ENCODE peak calls at places on chromosomes 3 and 15, in four cellular contexts. One of them, this sample, is unnamed.

GRCh38 chr3:127680146-127680661 is 7.5 kb downstream of the ABTB1 start:
- DNase-seq in WTC11: peak; percentile 7
- DNase-seq in HepG2: no peak
- DNase-seq in K562: no peak
- DNase-seq in this sample: no peak

GRCh38 chr3:167740961-167741587 is 5.6 kb downstream of the SERPINI1 start:
- DNase-seq in K562: peak; percentile 75
- DNase-seq in HepG2: peak; percentile 43
- DNase-seq in WTC11: peak; percentile 49
- DNase-seq in this sample: no peak

GRCh38 chr15:49238342-49238741 is 68.3 kb downstream of the GALK2 start:
- DNase-seq in HepG2: no peak
- DNase-seq in WTC11: no peak
- DNase-seq in K562: no peak
- DNase-seq in this sample: no peak

GRCh38 chr3:79973917-79974595 is 206.3 kb upstream of the ROBO1 start:
- DNase-seq in HepG2: no peak
- DNase-seq in WTC11: no peak
- DNase-seq in K562: no peak
- DNase-seq in this sample: no peak

GRCh38 chr15:48475600-48476395 is 144.6 kb downstream of the DUT start:
- DNase-seq in WTC11: no peak
- DNase-seq in K562: no peak
- DNase-seq in HepG2: no peak
- DNase-seq in this sample: no peak

GRCh38 chr3:68893600-68894239 is 38.6 kb downstream of the TAFA4 start:
- DNase-seq in HepG2: peak; percentile 18
- DNase-seq in K562: peak; percentile 36
- DNase-seq in WTC11: no peak
- DNase-seq in this sample: no peak

GRCh38 chr15:54518145-54518941 is 540.1 kb downstream of the UNC13C start:
- DNase-seq in HepG2: no peak
- DNase-seq in WTC11: no peak
- DNase-seq in K562: no peak
- DNase-seq in this sample: peak; percentile 36

GRCh38 chr3:74079961-74080562 is 455.3 kb upstream of the PDZRN3 start:
- DNase-seq in K562: no peak
- DNase-seq in HepG2: no peak
- DNase-seq in WTC11: no peak
- DNase-seq in this sample: no peak

GRCh38 chr3:169822091-169822490 is 9.4 kb upstream of the LRRC34 start:
- DNase-seq in WTC11: no peak
- DNase-seq in K562: no peak
- DNase-seq in HepG2: no peak
- DNase-seq in this sample: no peak

GRCh38 chr3:13852638-13853009 is 27.2 kb downstream of the WNT7A start:
- DNase-seq in K562: peak; percentile 18
- DNase-seq in WTC11: no peak
- DNase-seq in HepG2: no peak
- DNase-seq in this sample: no peak

GRCh38 chr15:91926871-91927270 is 73.4 kb downstream of the SLCO3A1 start:
- DNase-seq in K562: no peak
- DNase-seq in HepG2: no peak
- DNase-seq in WTC11: no peak
- DNase-seq in this sample: no peak

GRCh38 chr3:159664011-159664410 is 324.6 kb upstream of the IL12A start:
- DNase-seq in K562: no peak
- DNase-seq in HepG2: no peak
- DNase-seq in WTC11: no peak
- DNase-seq in this sample: no peak

GRCh38 chr15:39359736-39360135 is 221.1 kb upstream of the THBS1 start:
- DNase-seq in HepG2: no peak
- DNase-seq in WTC11: no peak
- DNase-seq in K562: no peak
- DNase-seq in this sample: no peak

GRCh38 chr15:41490355-41490754 is 3.3 kb upstream of the ITPKA start:
- DNase-seq in K562: peak; percentile 62
- DNase-seq in HepG2: peak; percentile 46
- DNase-seq in WTC11: no peak
- DNase-seq in this sample: peak; percentile 56

GRCh38 chr3:189132125-189132744 is 39.5 kb upstream of the TPRG1 start:
- DNase-seq in HepG2: peak; percentile 65
- DNase-seq in K562: no peak
- DNase-seq in WTC11: no peak
- DNase-seq in this sample: peak; percentile 9

GRCh38 chr3:102180291-102180931 is 254.4 kb upstream of the ZPLD1 start:
- DNase-seq in K562: no peak
- DNase-seq in WTC11: no peak
- DNase-seq in HepG2: no peak
- DNase-seq in this sample: no peak

GRCh38 chr15:35549567-35549966 is 3.6 kb upstream of the DPH6 start:
- DNase-seq in K562: peak; percentile 52
- DNase-seq in HepG2: no peak
- DNase-seq in WTC11: no peak
- DNase-seq in this sample: no peak

GRCh38 chr3:125194061-125194848 is 18.3 kb downstream of the SLC12A8 start:
- DNase-seq in K562: no peak
- DNase-seq in HepG2: no peak
- DNase-seq in WTC11: no peak
- DNase-seq in this sample: no peak

GRCh38 chr3:144229237-144229830 is 257.7 kb downstream of the DIPK2A start:
- DNase-seq in K562: no peak
- DNase-seq in HepG2: peak; percentile 6
- DNase-seq in WTC11: no peak
- DNase-seq in this sample: no peak

GRCh38 chr3:141782386-141782932 is 19.3 kb downstream of the GRK7 start:
- DNase-seq in K562: peak; percentile 23
- DNase-seq in HepG2: no peak
- DNase-seq in WTC11: no peak
- DNase-seq in this sample: no peak

GRCh38 chr3:23938657-23939056 is 6.4 kb upstream of the NR1D2 start:
- DNase-seq in HepG2: no peak
- DNase-seq in K562: peak; percentile 43
- DNase-seq in WTC11: no peak
- DNase-seq in this sample: no peak

GRCh38 chr3:38643090-38643489 is 6.4 kb downstream of the SCN5A start:
- DNase-seq in HepG2: no peak
- DNase-seq in WTC11: no peak
- DNase-seq in K562: no peak
- DNase-seq in this sample: no peak

GRCh38 chr15:86879250-86880229 is 799.9 kb downstream of the AGBL1 start:
- DNase-seq in HepG2: no peak
- DNase-seq in K562: no peak
- DNase-seq in WTC11: no peak
- DNase-seq in this sample: no peak

GRCh38 chr3:124497487-124497886 is 232.8 kb upstream of the UMPS start:
- DNase-seq in WTC11: no peak
- DNase-seq in K562: no peak
- DNase-seq in HepG2: no peak
- DNase-seq in this sample: no peak

GRCh38 chr15:43285609-43286037 is 18.9 kb upstream of the TGM5 start:
- DNase-seq in HepG2: peak; percentile 71
- DNase-seq in WTC11: peak; percentile 36
- DNase-seq in K562: peak; percentile 81
- DNase-seq in this sample: peak; percentile 42

GRCh38 chr15:99169769-99170311 is 65.0 kb downstream of the SYNM start:
- DNase-seq in WTC11: no peak
- DNase-seq in K562: no peak
- DNase-seq in HepG2: no peak
- DNase-seq in this sample: no peak

GRCh38 chr3:10223676-10224639 is 24.3 kb upstream of the TATDN2 start:
- DNase-seq in HepG2: peak; percentile 75
- DNase-seq in WTC11: no peak
- DNase-seq in K562: no peak
- DNase-seq in this sample: peak; percentile 75

DNA sequence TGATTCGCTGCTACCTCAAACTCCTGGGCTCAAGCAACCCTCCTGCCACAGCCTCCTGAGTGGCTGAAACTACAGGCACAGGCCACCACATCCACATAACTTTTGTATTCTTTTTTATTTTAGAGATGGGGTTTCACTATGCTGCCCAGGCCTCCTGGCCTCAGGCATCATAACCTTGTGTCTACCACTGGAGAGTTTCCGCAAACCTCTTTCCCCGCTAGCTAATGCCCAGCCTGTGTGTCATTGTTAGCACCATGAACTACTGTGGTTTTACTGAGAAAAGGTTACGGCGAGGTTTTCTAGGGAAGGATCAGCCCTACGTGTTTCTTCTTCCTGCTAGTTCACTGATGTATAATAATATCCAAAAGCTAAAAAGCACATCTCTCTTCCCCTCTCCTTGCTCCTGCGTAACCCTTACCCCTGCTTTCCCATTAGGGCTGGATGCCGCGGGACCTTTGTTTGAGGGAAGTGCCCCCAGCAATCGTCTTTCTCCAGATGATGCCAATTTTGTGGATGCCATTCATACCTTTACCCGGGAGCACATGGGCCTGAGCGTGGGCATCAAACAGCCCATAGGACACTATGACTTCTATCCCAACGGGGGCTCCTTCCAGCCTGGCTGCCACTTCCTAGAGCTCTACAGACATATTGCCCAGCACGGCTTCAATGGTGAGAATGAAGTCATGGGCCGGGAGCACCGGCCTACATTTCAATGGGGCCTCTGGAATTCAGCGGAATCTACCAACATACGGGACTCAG is 113.7 kb downstream of the LIPC start:
- DNase-seq in WTC11: no peak
- DNase-seq in K562: peak; percentile 70
- DNase-seq in HepG2: no peak
- DNase-seq in this sample: no peak
- TF ChIP-seq CBFB in WTC11: no peak
- TF ChIP-seq CBFB in K562: no peak
- TF ChIP-seq CBFB in HepG2: no peak
- TF ChIP-seq CBFB in this sample: no peak

DNA sequence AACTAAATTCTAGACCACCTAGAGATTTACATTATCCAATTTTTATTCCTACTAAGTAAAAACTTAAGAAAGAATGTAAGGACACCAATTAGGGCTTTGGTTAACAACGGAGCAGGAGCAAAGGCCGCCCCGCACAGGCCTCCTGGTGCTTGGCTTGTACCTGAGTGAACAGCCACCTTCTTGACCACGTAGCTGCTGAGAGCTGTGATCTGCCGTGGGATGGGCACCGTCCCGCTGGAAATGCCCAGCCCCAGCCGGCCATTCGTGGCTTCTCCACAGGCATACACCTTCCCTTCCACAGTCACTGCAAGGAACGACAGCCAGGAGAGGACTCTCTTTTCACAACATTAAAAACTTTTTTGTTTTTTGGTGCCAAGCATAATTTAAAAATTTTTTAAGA is 79.6 kb upstream of the OCA2 start:
- DNase-seq in HepG2: no peak
- DNase-seq in WTC11: no peak
- DNase-seq in K562: no peak
- DNase-seq in this sample: no peak
- TF ChIP-seq CBFB in HepG2: no peak
- TF ChIP-seq CBFB in WTC11: no peak
- TF ChIP-seq CBFB in K562: no peak
- TF ChIP-seq CBFB in this sample: no peak

DNA sequence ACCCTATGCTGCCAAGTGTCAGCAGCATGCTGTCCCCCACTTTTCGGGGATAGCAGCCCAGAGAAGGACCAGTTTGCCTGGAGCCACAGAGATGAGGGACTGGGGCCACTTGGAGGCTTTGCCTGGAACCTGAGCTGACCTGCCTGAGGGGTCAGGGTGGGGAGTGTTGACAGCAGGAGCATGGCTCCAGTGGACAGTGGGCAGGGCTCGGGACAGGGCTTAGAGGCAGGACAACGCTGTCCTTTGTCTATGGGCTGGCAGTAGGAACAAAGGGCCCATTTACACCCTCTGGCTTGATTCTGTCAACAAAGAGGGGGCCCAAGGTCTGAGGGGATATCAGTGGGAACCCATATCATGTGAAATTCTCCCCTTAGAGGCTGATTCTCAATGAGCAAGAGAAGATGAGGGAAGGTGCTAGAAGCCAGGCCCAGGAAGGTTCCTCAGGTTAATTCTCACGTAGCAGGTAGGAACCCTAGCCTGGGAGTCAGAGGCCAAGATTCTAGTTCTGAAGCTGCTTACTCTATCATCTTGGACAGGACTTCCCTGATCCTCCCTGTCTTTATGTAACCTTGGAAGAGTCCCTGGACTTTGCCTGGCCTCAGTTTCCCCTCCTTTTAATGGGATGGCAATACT is 29.7 kb upstream of the HHATL start:
- DNase-seq in HepG2: peak; percentile 96
- DNase-seq in WTC11: no peak
- DNase-seq in K562: no peak
- DNase-seq in this sample: no peak
- TF ChIP-seq CBFB in HepG2: peak; percentile 28
- TF ChIP-seq CBFB in WTC11: no peak
- TF ChIP-seq CBFB in K562: no peak
- TF ChIP-seq CBFB in this sample: no peak

GRCh38 chr15:25134546-25134945 is 179.8 kb downstream of the SNRPN start:
- DNase-seq in K562: no peak
- DNase-seq in HepG2: peak; percentile 0
- DNase-seq in WTC11: no peak
- DNase-seq in this sample: no peak

GRCh38 chr15:25136119-25136518 is 181.3 kb downstream of the SNRPN start:
- DNase-seq in K562: peak; percentile 3
- DNase-seq in WTC11: no peak
- DNase-seq in HepG2: peak; percentile 2
- DNase-seq in this sample: no peak

GRCh38 chr15:25137013-25137412 is 182.2 kb downstream of the SNRPN start:
- DNase-seq in WTC11: no peak
- DNase-seq in K562: no peak
- DNase-seq in HepG2: no peak
- DNase-seq in this sample: no peak

DNA sequence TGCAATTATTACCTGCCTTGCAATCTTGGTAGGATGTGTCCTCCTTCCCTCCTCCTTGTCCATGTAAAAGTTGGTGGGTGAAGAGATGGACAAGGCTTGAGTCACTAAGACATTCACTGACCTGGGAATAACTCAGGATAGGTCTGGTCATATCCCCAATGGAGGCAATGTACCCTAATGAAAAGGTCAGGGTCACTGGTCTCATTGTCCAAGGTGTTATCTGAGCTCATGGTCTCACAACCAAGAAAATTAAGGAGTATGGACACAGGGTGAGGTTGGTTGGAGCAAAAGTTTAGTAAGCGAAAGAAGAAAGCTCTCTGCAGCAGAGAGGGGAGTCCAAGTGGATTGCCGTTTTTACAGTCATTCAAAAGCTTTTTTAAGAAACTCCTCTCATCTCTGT is 179.0 kb downstream of the SNRPN start:
- DNase-seq in HepG2: no peak
- DNase-seq in WTC11: no peak
- DNase-seq in K562: no peak
- DNase-seq in this sample: no peak
- TF ChIP-seq CBFB in HepG2: no peak
- TF ChIP-seq CBFB in WTC11: no peak
- TF ChIP-seq CBFB in K562: no peak
- TF ChIP-seq CBFB in this sample: no peak

GRCh38 chr3:160869825-160870224 is 113.8 kb downstream of the PPM1L start:
- DNase-seq in K562: no peak
- DNase-seq in WTC11: no peak
- DNase-seq in HepG2: no peak
- DNase-seq in this sample: no peak
- TF ChIP-seq CBFB in K562: no peak
- TF ChIP-seq CBFB in WTC11: no peak
- TF ChIP-seq CBFB in HepG2: no peak
- TF ChIP-seq CBFB in this sample: no peak

This sample was measured in GM12878.